ENCODE peak calls at places on chromosome 19, in ten cellular contexts. One of them, this sample, is unnamed.

GRCh38 chr19:45179063-45179847 is 671 bp downstream of the BLOC1S3 start:
- DNase-seq in astrocyte of the spinal cord: no peak
- DNase-seq in activated B cell treated with CpG ODN at 0.5 μM for 24 hours: no peak
- DNase-seq in AG04450: no peak
- DNase-seq in neural crest cell: no peak
- DNase-seq in BJ: no peak
- DNase-seq in heart right ventricle: peak
- DNase-seq in uterus: peak
- DNase-seq in endothelial cell: no peak
- DNase-seq in fibroblast of lung: peak
- DNase-seq in this sample: peak

GRCh38 chr19:4379383-4380253 is 20.7 kb downstream of the SH3GL1 start:
- DNase-seq in astrocyte of the spinal cord: peak
- DNase-seq in activated B cell treated with CpG ODN at 0.5 μM for 24 hours: peak
- DNase-seq in AG04450: no peak
- DNase-seq in neural crest cell: no peak
- DNase-seq in BJ: no peak
- DNase-seq in heart right ventricle: no peak
- DNase-seq in uterus: no peak
- DNase-seq in endothelial cell: no peak
- DNase-seq in fibroblast of lung: peak
- DNase-seq in this sample: no peak

GRCh38 chr19:32691952-32692726 is 518 bp downstream of the NUDT19 start:
- DNase-seq in astrocyte of the spinal cord: peak
- DNase-seq in activated B cell treated with CpG ODN at 0.5 μM for 24 hours: no peak
- DNase-seq in AG04450: no peak
- DNase-seq in neural crest cell: peak
- DNase-seq in BJ: no peak
- DNase-seq in heart right ventricle: peak
- DNase-seq in uterus: peak
- DNase-seq in endothelial cell: peak
- DNase-seq in fibroblast of lung: peak
- DNase-seq in this sample: peak

GRCh38 chr19:13152356-13152853 is 2.2 kb downstream of the IER2 start:
- DNase-seq in astrocyte of the spinal cord: no peak
- DNase-seq in activated B cell treated with CpG ODN at 0.5 μM for 24 hours: no peak
- DNase-seq in AG04450: no peak
- DNase-seq in neural crest cell: no peak
- DNase-seq in BJ: no peak
- DNase-seq in heart right ventricle: no peak
- DNase-seq in uterus: no peak
- DNase-seq in endothelial cell: no peak
- DNase-seq in fibroblast of lung: no peak
- DNase-seq in this sample: no peak

GRCh38 chr19:51903192-51903591 is 1.6 kb downstream of the ZNF649 start:
- DNase-seq in astrocyte of the spinal cord: no peak
- DNase-seq in activated B cell treated with CpG ODN at 0.5 μM for 24 hours: no peak
- DNase-seq in AG04450: no peak
- DNase-seq in neural crest cell: no peak
- DNase-seq in BJ: no peak
- DNase-seq in heart right ventricle: no peak
- DNase-seq in uterus: no peak
- DNase-seq in endothelial cell: no peak
- DNase-seq in fibroblast of lung: no peak
- DNase-seq in this sample: no peak

GRCh38 chr19:2081873-2082810 is 14.0 kb downstream of the MOB3A start:
- DNase-seq in astrocyte of the spinal cord: no peak
- DNase-seq in activated B cell treated with CpG ODN at 0.5 μM for 24 hours: no peak
- DNase-seq in AG04450: no peak
- DNase-seq in neural crest cell: no peak
- DNase-seq in BJ: no peak
- DNase-seq in heart right ventricle: no peak
- DNase-seq in uterus: no peak
- DNase-seq in endothelial cell: no peak
- DNase-seq in fibroblast of lung: no peak
- DNase-seq in this sample: no peak

GRCh38 chr19:48487944-48488343 is 18.8 kb downstream of the CYTH2 start:
- DNase-seq in astrocyte of the spinal cord: peak
- DNase-seq in activated B cell treated with CpG ODN at 0.5 μM for 24 hours: no peak
- DNase-seq in AG04450: no peak
- DNase-seq in neural crest cell: no peak
- DNase-seq in BJ: no peak
- DNase-seq in heart right ventricle: peak
- DNase-seq in uterus: no peak
- DNase-seq in endothelial cell: no peak
- DNase-seq in fibroblast of lung: peak
- DNase-seq in this sample: peak

GRCh38 chr19:6324757-6325156 is 8.7 kb downstream of the ACER1 start:
- DNase-seq in astrocyte of the spinal cord: no peak
- DNase-seq in activated B cell treated with CpG ODN at 0.5 μM for 24 hours: no peak
- DNase-seq in AG04450: no peak
- DNase-seq in neural crest cell: no peak
- DNase-seq in BJ: no peak
- DNase-seq in heart right ventricle: no peak
- DNase-seq in uterus: no peak
- DNase-seq in endothelial cell: no peak
- DNase-seq in fibroblast of lung: no peak
- DNase-seq in this sample: no peak

GRCh38 chr19:14529254-14530004 is at the start of gene TECR:
- DNase-seq in astrocyte of the spinal cord: peak
- DNase-seq in activated B cell treated with CpG ODN at 0.5 μM for 24 hours: peak
- DNase-seq in AG04450: peak
- DNase-seq in neural crest cell: peak
- DNase-seq in BJ: peak
- DNase-seq in heart right ventricle: peak
- DNase-seq in uterus: peak
- DNase-seq in endothelial cell: peak
- DNase-seq in fibroblast of lung: peak
- DNase-seq in this sample: peak
- TF ChIP-seq CTCF in astrocyte of the spinal cord: no peak
- TF ChIP-seq CTCF in activated B cell treated with CpG ODN at 0.5 μM for 24 hours: no peak
- TF ChIP-seq CTCF in AG04450: no peak
- TF ChIP-seq CTCF in neural crest cell: no peak
- TF ChIP-seq CTCF in BJ: no peak
- TF ChIP-seq CTCF in heart right ventricle: no peak
- TF ChIP-seq CTCF in uterus: no peak
- TF ChIP-seq CTCF in endothelial cell: no peak
- TF ChIP-seq CTCF in fibroblast of lung: no peak
- TF ChIP-seq CTCF in this sample: peak

GRCh38 chr19:42635233-42635539 is 40.5 kb upstream of the CEACAM8 start:
- DNase-seq in astrocyte of the spinal cord: no peak
- DNase-seq in activated B cell treated with CpG ODN at 0.5 μM for 24 hours: no peak
- DNase-seq in AG04450: no peak
- DNase-seq in neural crest cell: no peak
- DNase-seq in BJ: no peak
- DNase-seq in heart right ventricle: no peak
- DNase-seq in uterus: no peak
- DNase-seq in endothelial cell: no peak
- DNase-seq in fibroblast of lung: no peak
- DNase-seq in this sample: no peak

GRCh38 chr19:42629191-42629590 is 34.5 kb upstream of the CEACAM8 start:
- DNase-seq in astrocyte of the spinal cord: no peak
- DNase-seq in activated B cell treated with CpG ODN at 0.5 μM for 24 hours: no peak
- DNase-seq in AG04450: no peak
- DNase-seq in neural crest cell: no peak
- DNase-seq in BJ: no peak
- DNase-seq in heart right ventricle: no peak
- DNase-seq in uterus: no peak
- DNase-seq in endothelial cell: no peak
- DNase-seq in fibroblast of lung: no peak
- DNase-seq in this sample: no peak

DNA sequence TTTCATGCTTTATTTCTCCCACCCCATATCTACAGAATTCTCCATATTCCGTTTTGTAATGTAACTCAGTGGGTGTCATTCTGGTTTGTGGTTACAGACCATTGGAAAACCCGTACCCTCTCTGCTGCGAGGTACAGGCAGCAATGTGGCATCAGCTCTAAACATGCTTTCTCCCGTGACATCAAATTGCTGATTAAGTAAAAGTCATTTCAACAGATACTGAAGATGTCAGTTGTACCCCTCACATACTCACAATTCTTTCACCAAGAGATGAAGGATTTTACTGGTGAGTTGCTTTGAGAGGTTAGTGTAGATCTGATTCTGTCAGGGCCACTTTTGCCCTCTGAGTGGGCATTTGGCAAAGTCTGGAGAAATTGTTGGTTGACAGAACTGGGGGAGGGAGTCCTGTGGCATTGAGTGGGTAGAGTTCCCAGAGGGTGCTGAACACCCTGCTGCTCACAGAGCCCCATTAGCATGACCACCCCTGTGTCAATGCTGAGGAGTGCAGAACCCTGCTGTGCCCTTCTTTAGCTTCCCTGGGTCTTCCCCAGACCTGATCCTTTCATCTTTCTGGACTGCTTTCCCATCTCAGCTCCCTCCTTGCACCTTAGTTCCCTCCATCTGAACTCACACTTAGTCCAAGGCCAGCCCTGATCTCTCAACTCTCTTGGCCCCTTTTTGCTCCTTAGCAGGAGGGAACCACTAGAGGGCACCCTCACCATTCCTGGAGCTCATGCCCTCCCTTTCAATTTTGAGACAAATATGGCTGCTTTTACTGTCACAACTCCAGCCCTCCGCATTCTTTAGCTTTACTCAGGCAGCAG is 39.9 kb upstream of the CEACAM8 start:
- DNase-seq in astrocyte of the spinal cord: no peak
- DNase-seq in activated B cell treated with CpG ODN at 0.5 μM for 24 hours: no peak
- DNase-seq in AG04450: no peak
- DNase-seq in neural crest cell: no peak
- DNase-seq in BJ: no peak
- DNase-seq in heart right ventricle: no peak
- DNase-seq in uterus: no peak
- DNase-seq in endothelial cell: peak
- DNase-seq in fibroblast of lung: peak
- DNase-seq in this sample: peak
- TF ChIP-seq CTCF in astrocyte of the spinal cord: peak
- TF ChIP-seq CTCF in activated B cell treated with CpG ODN at 0.5 μM for 24 hours: no peak
- TF ChIP-seq CTCF in AG04450: peak
- TF ChIP-seq CTCF in neural crest cell: peak
- TF ChIP-seq CTCF in BJ: peak
- TF ChIP-seq CTCF in heart right ventricle: peak
- TF ChIP-seq CTCF in uterus: no peak
- TF ChIP-seq CTCF in endothelial cell: peak
- TF ChIP-seq CTCF in fibroblast of lung: peak
- TF ChIP-seq CTCF in this sample: peak

DNA sequence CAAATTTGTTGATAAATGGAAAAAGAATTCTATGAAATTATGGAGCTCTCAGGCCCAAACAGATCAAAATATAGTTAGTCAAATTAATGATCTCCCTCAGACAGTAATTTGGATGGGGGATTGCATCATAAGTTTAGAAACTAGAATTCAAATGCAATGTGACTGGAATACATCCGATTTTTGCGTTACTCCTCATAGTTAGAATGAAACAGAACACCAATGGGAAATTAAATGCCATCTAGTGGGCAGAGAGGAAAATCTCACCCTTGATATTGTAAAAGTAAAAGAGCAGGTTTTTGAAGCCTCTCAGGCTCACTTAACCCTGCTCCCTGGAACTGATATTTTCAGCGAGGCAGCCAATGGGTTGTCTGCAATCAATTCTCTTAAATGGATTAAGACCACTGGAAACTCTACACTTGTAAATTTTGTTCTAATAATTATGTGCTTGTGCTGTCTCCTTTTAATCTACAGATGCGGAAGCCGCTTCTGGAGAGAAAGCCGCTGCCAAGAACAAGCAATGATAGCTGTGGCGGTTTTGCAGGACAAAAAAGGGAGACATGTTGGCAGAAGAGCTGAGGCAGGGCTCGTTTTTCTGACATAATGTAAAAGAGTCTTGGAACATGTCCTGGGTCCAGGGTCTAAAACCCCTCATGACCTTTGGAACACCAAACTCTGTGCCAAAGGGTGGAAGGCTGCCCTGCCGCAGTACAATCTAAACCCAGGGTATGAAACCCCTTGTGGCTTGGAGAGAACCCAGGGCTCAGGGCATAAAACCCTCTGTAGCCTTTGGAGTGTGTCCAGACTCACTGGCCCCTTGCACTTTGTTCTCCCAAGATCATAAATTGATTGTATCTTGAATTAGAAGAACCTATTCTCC is 12.9 kb downstream of the ZNF417 start:
- DNase-seq in astrocyte of the spinal cord: peak
- DNase-seq in activated B cell treated with CpG ODN at 0.5 μM for 24 hours: no peak
- DNase-seq in AG04450: no peak
- DNase-seq in neural crest cell: no peak
- DNase-seq in BJ: no peak
- DNase-seq in heart right ventricle: no peak
- DNase-seq in uterus: no peak
- DNase-seq in endothelial cell: no peak
- DNase-seq in fibroblast of lung: peak
- DNase-seq in this sample: peak
- TF ChIP-seq CTCF in astrocyte of the spinal cord: peak
- TF ChIP-seq CTCF in activated B cell treated with CpG ODN at 0.5 μM for 24 hours: no peak
- TF ChIP-seq CTCF in AG04450: peak
- TF ChIP-seq CTCF in neural crest cell: peak
- TF ChIP-seq CTCF in BJ: peak
- TF ChIP-seq CTCF in heart right ventricle: peak
- TF ChIP-seq CTCF in uterus: peak
- TF ChIP-seq CTCF in endothelial cell: peak
- TF ChIP-seq CTCF in fibroblast of lung: peak
- TF ChIP-seq CTCF in this sample: peak

GRCh38 chr19:797528-798414 is 519 bp downstream of the PTBP1 start:
- DNase-seq in astrocyte of the spinal cord: peak
- DNase-seq in activated B cell treated with CpG ODN at 0.5 μM for 24 hours: peak
- DNase-seq in AG04450: peak
- DNase-seq in neural crest cell: peak
- DNase-seq in BJ: peak
- DNase-seq in heart right ventricle: peak
- DNase-seq in uterus: peak
- DNase-seq in endothelial cell: peak
- DNase-seq in fibroblast of lung: peak
- DNase-seq in this sample: peak

GRCh38 chr19:795691-796581 is 1.3 kb upstream of the PTBP1 start:
- DNase-seq in astrocyte of the spinal cord: no peak
- DNase-seq in activated B cell treated with CpG ODN at 0.5 μM for 24 hours: no peak
- DNase-seq in AG04450: no peak
- DNase-seq in neural crest cell: no peak
- DNase-seq in BJ: no peak
- DNase-seq in heart right ventricle: no peak
- DNase-seq in uterus: peak
- DNase-seq in endothelial cell: no peak
- DNase-seq in fibroblast of lung: no peak
- DNase-seq in this sample: no peak

GRCh38 chr19:794989-795658 is 2.1 kb upstream of the PTBP1 start:
- DNase-seq in astrocyte of the spinal cord: no peak
- DNase-seq in activated B cell treated with CpG ODN at 0.5 μM for 24 hours: no peak
- DNase-seq in AG04450: no peak
- DNase-seq in neural crest cell: no peak
- DNase-seq in BJ: no peak
- DNase-seq in heart right ventricle: no peak
- DNase-seq in uterus: peak
- DNase-seq in endothelial cell: peak
- DNase-seq in fibroblast of lung: no peak
- DNase-seq in this sample: no peak

GRCh38 chr19:798415-799075 is 1.3 kb downstream of the PTBP1 start:
- DNase-seq in astrocyte of the spinal cord: no peak
- DNase-seq in activated B cell treated with CpG ODN at 0.5 μM for 24 hours: peak
- DNase-seq in AG04450: no peak
- DNase-seq in neural crest cell: no peak
- DNase-seq in BJ: no peak
- DNase-seq in heart right ventricle: no peak
- DNase-seq in uterus: no peak
- DNase-seq in endothelial cell: no peak
- DNase-seq in fibroblast of lung: no peak
- DNase-seq in this sample: no peak

GRCh38 chr19:796692-797527 is at the start of gene PTBP1:
- DNase-seq in astrocyte of the spinal cord: peak
- DNase-seq in activated B cell treated with CpG ODN at 0.5 μM for 24 hours: peak
- DNase-seq in AG04450: peak
- DNase-seq in neural crest cell: peak
- DNase-seq in BJ: peak
- DNase-seq in heart right ventricle: peak
- DNase-seq in uterus: peak
- DNase-seq in endothelial cell: peak
- DNase-seq in fibroblast of lung: peak
- DNase-seq in this sample: peak
- TF ChIP-seq CTCF in astrocyte of the spinal cord: no peak
- TF ChIP-seq CTCF in activated B cell treated with CpG ODN at 0.5 μM for 24 hours: no peak
- TF ChIP-seq CTCF in AG04450: no peak
- TF ChIP-seq CTCF in neural crest cell: no peak
- TF ChIP-seq CTCF in BJ: no peak
- TF ChIP-seq CTCF in heart right ventricle: peak
- TF ChIP-seq CTCF in uterus: peak
- TF ChIP-seq CTCF in endothelial cell: peak
- TF ChIP-seq CTCF in fibroblast of lung: no peak
- TF ChIP-seq CTCF in this sample: peak

This sample was measured in HFFc6.